ENCODE peak calls at places on chromosome 19, in six cellular contexts. T is HCT116, H is GM10248, Z is GM13976, F is thoracic aorta, S is cardiac muscle cell. J is an unnamed sample.

GRCh38 chr19:30344446-30345425 is 27.4 kb upstream of the ZNF536 start:
- DNase-seq in T (peak; percentile 12), H (no peak), Z (no peak), F (no peak), S (no peak), J (no peak)

GRCh38 chr19:2186071-2186846 is 22.5 kb downstream of the DOT1L start:
- DNase-seq in T (no peak), H (no peak), Z (no peak), F (peak; percentile 62), S (peak; percentile 98), J (no peak)

GRCh38 chr19:10471909-10472308 is 31.2 kb downstream of the KEAP1 start:
- DNase-seq in T (no peak), H (no peak), Z (no peak), F (no peak), S (peak; percentile 66), J (no peak)

GRCh38 chr19:13833330-13834265 is 38.4 kb downstream of the ZSWIM4 start:
- DNase-seq in T (no peak), H (peak; percentile 98), Z (peak; percentile 98), F (peak; percentile 77), S (peak; percentile 95), J (peak; percentile 57)

GRCh38 chr19:13150919-13151604 is 851 bp downstream of the IER2 start:
- DNase-seq in T (no peak), H (no peak), Z (no peak), F (no peak), S (peak; percentile 27), J (no peak)

GRCh38 chr19:37947778-37948177 is 40.8 kb downstream of the SIPA1L3 start:
- DNase-seq in T (no peak), H (no peak), Z (no peak), F (no peak), S (no peak), J (no peak)

GRCh38 chr19:11195169-11195568 is 2.2 kb downstream of the KANK2 start:
- DNase-seq in T (no peak), H (no peak), Z (no peak), F (no peak), S (no peak), J (no peak)

GRCh38 chr19:34145741-34146202 is 26.5 kb upstream of the LSM14A start:
- DNase-seq in T (peak; percentile 33), H (peak; percentile 62), Z (peak; percentile 67), F (no peak), S (peak; percentile 70), J (peak; percentile 25)

GRCh38 chr19:45037393-45038169 is 1.3 kb upstream of the CLASRP start:
- DNase-seq in T (no peak), H (no peak), Z (no peak), F (no peak), S (no peak), J (no peak)

GRCh38 chr19:30492581-30492980 is 120.4 kb downstream of the ZNF536 start:
- DNase-seq in T (no peak), H (no peak), Z (no peak), F (no peak), S (no peak), J (no peak)

GRCh38 chr19:42497492-42498226 is 30.6 kb downstream of the CEACAM1 start:
- DNase-seq in T (no peak), H (peak; percentile 47), Z (peak; percentile 47), F (no peak), S (no peak), J (peak; percentile 40)

GRCh38 chr19:10646781-10647180 is 7.4 kb upstream of the ILF3 start:
- DNase-seq in T (no peak), H (no peak), Z (no peak), F (no peak), S (no peak), J (no peak)

GRCh38 chr19:10871711-10872550 is 578 bp downstream of the CARM1 start:
- DNase-seq in T (no peak), H (no peak), Z (no peak), F (no peak), S (peak; percentile 21), J (no peak)

GRCh38 chr19:38711726-38712153 is 32.5 kb downstream of the CAPN12 start:
- DNase-seq in T (no peak), H (no peak), Z (no peak), F (no peak), S (peak; percentile 75), J (no peak)

GRCh38 chr19:36009220-36009619 is 607 bp upstream of the SYNE4 start:
- DNase-seq in T (no peak), H (peak; percentile 72), Z (peak; percentile 86), F (no peak), S (peak; percentile 76), J (no peak)

DNA sequence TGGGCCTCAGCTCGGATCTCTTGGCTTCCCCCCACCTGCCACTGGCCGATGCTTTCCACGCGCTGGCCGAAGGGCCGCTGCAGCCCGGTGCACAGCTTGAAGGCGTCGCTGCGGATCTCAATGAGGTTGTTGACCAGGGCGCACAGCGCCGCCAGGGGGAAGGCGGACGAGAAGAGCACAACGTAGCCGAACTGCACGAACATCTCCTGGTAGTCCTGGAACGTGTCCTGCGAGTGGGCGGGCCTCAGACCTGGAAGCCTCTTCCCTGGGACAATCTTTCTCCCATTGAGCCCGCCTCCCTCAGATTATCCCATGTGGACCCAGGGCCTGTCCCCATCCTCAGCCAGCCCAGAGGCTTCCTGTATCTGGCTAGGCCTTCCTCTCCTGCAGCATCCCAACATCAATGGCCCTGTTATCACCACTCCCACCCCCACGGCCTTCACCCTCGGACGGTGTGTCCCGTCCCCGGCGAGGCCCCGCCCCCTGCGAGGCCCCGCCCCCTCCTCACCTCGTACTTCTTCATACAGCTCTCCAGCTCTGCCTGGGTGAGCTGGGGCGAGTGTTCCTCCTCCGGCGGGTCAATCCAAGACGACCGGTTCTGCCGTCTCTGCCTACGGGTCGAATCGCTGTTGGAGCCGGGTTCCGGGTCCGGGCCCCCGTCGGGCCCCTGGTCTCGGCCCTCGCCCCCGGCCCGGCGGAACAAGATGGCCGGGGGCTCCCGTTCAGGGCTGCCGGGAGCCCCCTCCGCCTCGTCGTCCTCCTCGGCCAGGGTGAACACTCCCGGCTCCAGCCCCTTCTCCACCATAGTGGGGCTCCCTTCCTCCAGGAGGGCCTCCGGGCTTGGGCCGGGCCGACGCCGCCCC is 6.8 kb downstream of the ANO8 start:
- DNase-seq in T (peak; percentile 82), H (peak; percentile 81), Z (peak; percentile 87), F (no peak), S (peak; percentile 83), J (no peak)
- TF ChIP-seq CTCF in T (peak; percentile 76), H (no peak), Z (no peak), F (no peak), S (peak; percentile 64), J (no peak)

GRCh38 chr19:31947436-31947835 is 398.0 kb upstream of the ZNF507 start:
- DNase-seq in T (no peak), H (no peak), Z (no peak), F (no peak), S (no peak), J (no peak)

GRCh38 chr19:31946491-31946890 is 398.9 kb upstream of the ZNF507 start:
- DNase-seq in T (no peak), H (no peak), Z (no peak), F (no peak), S (no peak), J (no peak)

GRCh38 chr19:31944286-31944685 is 401.1 kb upstream of the ZNF507 start:
- DNase-seq in T (no peak), H (no peak), Z (no peak), F (no peak), S (no peak), J (no peak)

GRCh38 chr19:31943778-31944177 is 401.6 kb upstream of the ZNF507 start:
- DNase-seq in T (no peak), H (no peak), Z (no peak), F (no peak), S (no peak), J (no peak)

DNA sequence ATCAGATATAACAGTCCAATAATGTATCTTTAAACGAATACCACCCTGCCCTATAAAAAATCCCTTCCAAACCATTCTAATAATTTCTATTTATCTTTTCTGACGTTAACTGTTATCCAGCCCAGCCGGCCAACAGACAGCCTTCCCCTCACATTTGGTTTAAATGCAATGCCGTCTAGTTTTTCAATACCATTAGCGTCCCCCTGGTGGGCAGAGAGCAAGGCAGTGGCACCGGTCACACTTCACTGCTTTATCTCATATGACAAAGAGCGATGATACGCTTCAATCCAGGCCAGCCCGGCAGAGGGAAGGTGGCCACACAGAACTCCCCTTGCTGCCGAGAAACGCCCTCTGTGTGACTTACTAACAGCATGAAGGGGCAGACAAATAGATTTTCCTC is 402.1 kb upstream of the ZNF507 start:
- DNase-seq in T (no peak), H (no peak), Z (no peak), F (no peak), S (no peak), J (no peak)
- TF ChIP-seq CTCF in T (no peak), H (no peak), Z (no peak), F (no peak), S (no peak), J (no peak)

DNA sequence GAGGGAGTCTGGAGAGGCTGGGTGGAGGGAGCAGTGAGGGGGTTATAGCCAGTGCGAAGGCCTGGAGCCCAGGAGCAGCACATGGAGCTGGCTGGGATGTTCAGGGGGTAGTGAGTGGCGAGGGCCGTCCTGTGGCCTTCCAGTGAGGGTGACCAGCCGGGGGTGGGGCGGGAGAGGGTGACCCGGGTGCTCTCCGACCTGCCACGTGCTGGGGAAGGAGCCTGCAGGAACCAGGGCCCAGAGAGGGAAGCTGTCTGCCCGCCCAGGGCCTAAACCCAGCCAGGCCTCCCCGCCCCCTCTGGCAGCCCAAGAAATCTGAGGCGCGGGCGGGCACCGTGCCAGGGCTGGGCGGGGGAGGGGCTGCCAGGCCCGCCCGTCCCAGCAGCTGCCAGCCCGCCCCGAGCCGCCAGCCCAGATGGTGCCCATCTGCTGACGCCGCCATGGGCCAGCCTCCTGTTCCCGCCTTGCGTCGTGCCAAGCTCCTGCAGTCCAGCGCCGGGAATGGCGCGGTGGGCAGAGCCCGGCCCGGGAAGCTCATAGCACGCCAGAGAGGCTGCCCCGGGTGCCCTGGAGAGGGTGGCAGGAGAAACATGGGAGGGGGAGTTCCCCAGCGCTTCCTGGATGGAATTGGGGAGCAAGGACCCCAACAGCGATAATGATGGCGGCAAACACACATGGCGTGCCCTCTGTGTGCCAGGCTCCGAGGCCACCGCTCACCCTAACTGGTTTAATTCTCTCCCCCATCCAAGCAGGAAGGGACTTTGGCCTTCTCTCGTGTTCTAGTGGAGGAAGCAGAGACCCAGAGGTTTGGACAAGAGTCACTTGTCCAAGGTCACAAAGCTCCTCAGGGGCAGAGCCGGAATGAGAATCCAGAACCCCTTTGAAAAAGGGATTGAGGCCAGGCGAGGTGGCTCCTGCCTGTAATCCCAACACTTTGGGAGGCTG is 21.5 kb downstream of the NFIC start:
- DNase-seq in T (no peak), H (no peak), Z (no peak), F (no peak), S (peak; percentile 52), J (no peak)
- TF ChIP-seq CTCF in T (no peak), H (no peak), Z (no peak), F (peak; percentile 37), S (no peak), J (no peak)

DNA sequence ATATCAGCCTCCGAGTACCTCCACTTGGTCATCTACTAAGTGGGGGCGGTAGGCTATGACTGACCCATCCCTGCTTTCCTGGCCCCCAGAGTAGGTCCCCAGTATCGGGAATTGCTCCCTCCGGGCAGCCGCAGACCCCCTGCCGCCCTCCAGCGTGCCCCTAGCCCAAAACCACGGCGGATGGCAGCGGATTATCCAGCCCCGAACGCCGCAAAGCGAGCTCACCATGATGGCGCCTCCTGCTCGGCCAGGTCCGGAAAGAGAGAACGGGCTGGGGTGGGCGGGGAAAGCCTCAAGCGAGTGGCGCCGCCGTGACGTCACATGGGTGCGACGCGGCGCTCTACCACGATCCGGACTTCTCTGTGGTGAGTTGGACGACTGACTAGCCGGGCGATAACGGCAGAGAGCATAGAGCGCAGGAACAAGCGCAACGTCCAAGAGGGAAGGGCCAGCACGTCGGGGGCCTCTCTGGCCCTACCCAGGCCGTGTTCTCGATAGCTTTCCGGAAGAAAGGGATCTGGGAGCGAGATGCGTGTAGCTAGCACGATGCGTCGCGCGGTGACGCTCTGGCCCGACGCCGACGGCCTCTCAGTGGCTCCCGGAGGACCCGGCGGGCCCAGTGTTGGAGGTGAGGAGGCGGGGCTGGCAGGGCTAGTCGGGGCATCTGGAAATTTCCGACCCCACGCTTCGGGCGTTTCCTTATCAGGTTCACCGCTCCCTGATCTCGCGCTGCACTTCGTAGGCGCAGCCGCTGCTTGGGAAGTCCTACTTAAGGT is at the start of the genes RPL18 and SPHK2:
- DNase-seq in T (peak; percentile 99), H (peak; percentile 98), Z (peak; percentile 99), F (peak; percentile 93), S (peak; percentile 100), J (peak; percentile 99)
- TF ChIP-seq CTCF in T (no peak), H (peak; percentile 6), Z (no peak), F (no peak), S (no peak), J (no peak)